ENCODE peak calls at places on chromosomes 12 and 14, in eight cellular contexts. One of them, this sample, is unnamed.

GRCh38 chr14:93716002-93716401 is 72.3 kb downstream of the PRIMA1 start:
- DNase-seq in C1 segment of cervical spinal cord: no peak
- DNase-seq in GM04504: no peak
- DNase-seq in EL: no peak
- DNase-seq in posterior cingulate gyrus: no peak
- DNase-seq in CD4-positive, alpha-beta memory T cell: no peak
- DNase-seq in kidney epithelial cell: no peak
- DNase-seq in psoas muscle: no peak
- DNase-seq in this sample: no peak

GRCh38 chr14:104897286-104898194 is 27.1 kb upstream of the PLD4 start:
- DNase-seq in C1 segment of cervical spinal cord: no peak
- DNase-seq in psoas muscle: peak
- DNase-seq in CD4-positive, alpha-beta memory T cell: no peak
- DNase-seq in EL: no peak
- DNase-seq in posterior cingulate gyrus: no peak
- DNase-seq in GM04504: no peak
- DNase-seq in kidney epithelial cell: no peak
- DNase-seq in this sample: no peak

GRCh38 chr12:118103231-118103600 is 595 bp downstream of the VSIG10 start:
- DNase-seq in EL: peak
- DNase-seq in psoas muscle: peak
- DNase-seq in kidney epithelial cell: no peak
- DNase-seq in C1 segment of cervical spinal cord: no peak
- DNase-seq in posterior cingulate gyrus: peak
- DNase-seq in CD4-positive, alpha-beta memory T cell: peak
- DNase-seq in GM04504: no peak
- DNase-seq in this sample: peak

GRCh38 chr14:100639280-100639679 is 52.1 kb upstream of the BEGAIN start:
- DNase-seq in CD4-positive, alpha-beta memory T cell: no peak
- DNase-seq in posterior cingulate gyrus: no peak
- DNase-seq in psoas muscle: no peak
- DNase-seq in kidney epithelial cell: no peak
- DNase-seq in EL: no peak
- DNase-seq in GM04504: no peak
- DNase-seq in C1 segment of cervical spinal cord: no peak
- DNase-seq in this sample: no peak

GRCh38 chr14:68794856-68795601 is 2.2 kb upstream of the ZFP36L1 start:
- DNase-seq in CD4-positive, alpha-beta memory T cell: peak
- DNase-seq in EL: peak
- DNase-seq in psoas muscle: no peak
- DNase-seq in C1 segment of cervical spinal cord: peak
- DNase-seq in kidney epithelial cell: no peak
- DNase-seq in posterior cingulate gyrus: no peak
- DNase-seq in GM04504: peak
- DNase-seq in this sample: peak

GRCh38 chr12:80269953-80270552 is 170.7 kb downstream of the OTOGL start:
- DNase-seq in GM04504: no peak
- DNase-seq in psoas muscle: no peak
- DNase-seq in C1 segment of cervical spinal cord: no peak
- DNase-seq in posterior cingulate gyrus: no peak
- DNase-seq in kidney epithelial cell: peak
- DNase-seq in CD4-positive, alpha-beta memory T cell: peak
- DNase-seq in EL: peak
- DNase-seq in this sample: peak

GRCh38 chr14:72291908-72292688 is 359.9 kb downstream of the RGS6 start:
- DNase-seq in EL: peak
- DNase-seq in C1 segment of cervical spinal cord: no peak
- DNase-seq in kidney epithelial cell: peak
- DNase-seq in GM04504: peak
- DNase-seq in psoas muscle: no peak
- DNase-seq in CD4-positive, alpha-beta memory T cell: peak
- DNase-seq in posterior cingulate gyrus: peak
- DNase-seq in this sample: peak

GRCh38 chr12:132185698-132186097 is 41.4 kb downstream of the NOC4L start:
- DNase-seq in EL: no peak
- DNase-seq in posterior cingulate gyrus: no peak
- DNase-seq in psoas muscle: no peak
- DNase-seq in CD4-positive, alpha-beta memory T cell: peak
- DNase-seq in C1 segment of cervical spinal cord: no peak
- DNase-seq in GM04504: no peak
- DNase-seq in kidney epithelial cell: no peak
- DNase-seq in this sample: no peak

GRCh38 chr12:6936642-6937480 is 6.8 kb upstream of the RNU7-1 start:
- DNase-seq in posterior cingulate gyrus: no peak
- DNase-seq in C1 segment of cervical spinal cord: no peak
- DNase-seq in GM04504: no peak
- DNase-seq in EL: no peak
- DNase-seq in psoas muscle: no peak
- DNase-seq in CD4-positive, alpha-beta memory T cell: peak
- DNase-seq in kidney epithelial cell: no peak
- DNase-seq in this sample: no peak

GRCh38 chr14:71383510-71383909 is 476.3 kb downstream of the PCNX1 start:
- DNase-seq in kidney epithelial cell: no peak
- DNase-seq in EL: no peak
- DNase-seq in GM04504: no peak
- DNase-seq in C1 segment of cervical spinal cord: no peak
- DNase-seq in psoas muscle: no peak
- DNase-seq in CD4-positive, alpha-beta memory T cell: no peak
- DNase-seq in posterior cingulate gyrus: no peak
- DNase-seq in this sample: no peak

GRCh38 chr12:86712425-86712843 is 456.2 kb upstream of the MGAT4C start:
- DNase-seq in EL: peak
- DNase-seq in kidney epithelial cell: peak
- DNase-seq in posterior cingulate gyrus: no peak
- DNase-seq in CD4-positive, alpha-beta memory T cell: no peak
- DNase-seq in psoas muscle: no peak
- DNase-seq in C1 segment of cervical spinal cord: no peak
- DNase-seq in GM04504: peak
- DNase-seq in this sample: peak

GRCh38 chr14:31476131-31476917 is 11.5 kb downstream of the GPR33 start:
- DNase-seq in posterior cingulate gyrus: no peak
- DNase-seq in psoas muscle: no peak
- DNase-seq in CD4-positive, alpha-beta memory T cell: no peak
- DNase-seq in C1 segment of cervical spinal cord: no peak
- DNase-seq in kidney epithelial cell: no peak
- DNase-seq in GM04504: no peak
- DNase-seq in EL: no peak
- DNase-seq in this sample: no peak

GRCh38 chr12:125114365-125115141 is 49.3 kb downstream of the AACS start:
- DNase-seq in CD4-positive, alpha-beta memory T cell: no peak
- DNase-seq in GM04504: no peak
- DNase-seq in kidney epithelial cell: no peak
- DNase-seq in EL: no peak
- DNase-seq in psoas muscle: no peak
- DNase-seq in C1 segment of cervical spinal cord: no peak
- DNase-seq in posterior cingulate gyrus: no peak
- DNase-seq in this sample: no peak

GRCh38 chr14:105449276-105450122 is 25.1 kb upstream of the CRIP2 start:
- DNase-seq in posterior cingulate gyrus: no peak
- DNase-seq in psoas muscle: no peak
- DNase-seq in CD4-positive, alpha-beta memory T cell: no peak
- DNase-seq in EL: no peak
- DNase-seq in GM04504: no peak
- DNase-seq in C1 segment of cervical spinal cord: no peak
- DNase-seq in kidney epithelial cell: no peak
- DNase-seq in this sample: no peak

GRCh38 chr12:101372431-101372830 is 35.1 kb downstream of the ARL1 start:
- DNase-seq in C1 segment of cervical spinal cord: no peak
- DNase-seq in posterior cingulate gyrus: no peak
- DNase-seq in psoas muscle: no peak
- DNase-seq in kidney epithelial cell: no peak
- DNase-seq in EL: no peak
- DNase-seq in GM04504: no peak
- DNase-seq in CD4-positive, alpha-beta memory T cell: no peak
- DNase-seq in this sample: no peak

GRCh38 chr14:100079606-100080005 is 14.4 kb downstream of the EVL start:
- DNase-seq in posterior cingulate gyrus: no peak
- DNase-seq in EL: no peak
- DNase-seq in CD4-positive, alpha-beta memory T cell: no peak
- DNase-seq in psoas muscle: no peak
- DNase-seq in C1 segment of cervical spinal cord: no peak
- DNase-seq in GM04504: no peak
- DNase-seq in kidney epithelial cell: no peak
- DNase-seq in this sample: no peak

GRCh38 chr12:5078423-5078822 is 34.7 kb downstream of the KCNA5 start:
- DNase-seq in EL: no peak
- DNase-seq in C1 segment of cervical spinal cord: no peak
- DNase-seq in psoas muscle: no peak
- DNase-seq in CD4-positive, alpha-beta memory T cell: no peak
- DNase-seq in posterior cingulate gyrus: no peak
- DNase-seq in GM04504: no peak
- DNase-seq in kidney epithelial cell: peak
- DNase-seq in this sample: no peak

GRCh38 chr14:57091030-57091608 is 177.6 kb downstream of the EXOC5 start:
- DNase-seq in C1 segment of cervical spinal cord: no peak
- DNase-seq in kidney epithelial cell: no peak
- DNase-seq in EL: no peak
- DNase-seq in GM04504: no peak
- DNase-seq in psoas muscle: no peak
- DNase-seq in posterior cingulate gyrus: no peak
- DNase-seq in CD4-positive, alpha-beta memory T cell: no peak
- DNase-seq in this sample: no peak

GRCh38 chr12:130555628-130556485 is 160.2 kb downstream of the RIMBP2 start:
- DNase-seq in posterior cingulate gyrus: peak
- DNase-seq in CD4-positive, alpha-beta memory T cell: no peak
- DNase-seq in GM04504: no peak
- DNase-seq in kidney epithelial cell: no peak
- DNase-seq in EL: no peak
- DNase-seq in C1 segment of cervical spinal cord: no peak
- DNase-seq in psoas muscle: no peak
- DNase-seq in this sample: no peak

GRCh38 chr12:21476949-21477348 is 24.5 kb downstream of the RECQL start:
- DNase-seq in kidney epithelial cell: peak
- DNase-seq in psoas muscle: no peak
- DNase-seq in CD4-positive, alpha-beta memory T cell: no peak
- DNase-seq in GM04504: peak
- DNase-seq in EL: peak
- DNase-seq in posterior cingulate gyrus: no peak
- DNase-seq in C1 segment of cervical spinal cord: no peak
- DNase-seq in this sample: peak

GRCh38 chr14:75960219-75960618 is 21.6 kb downstream of the TGFB3 start:
- DNase-seq in EL: no peak
- DNase-seq in GM04504: no peak
- DNase-seq in psoas muscle: no peak
- DNase-seq in C1 segment of cervical spinal cord: no peak
- DNase-seq in kidney epithelial cell: no peak
- DNase-seq in posterior cingulate gyrus: no peak
- DNase-seq in CD4-positive, alpha-beta memory T cell: no peak
- DNase-seq in this sample: no peak

GRCh38 chr12:105206686-105207374 is 29.1 kb downstream of the APPL2 start:
- DNase-seq in posterior cingulate gyrus: no peak
- DNase-seq in kidney epithelial cell: no peak
- DNase-seq in GM04504: no peak
- DNase-seq in EL: no peak
- DNase-seq in C1 segment of cervical spinal cord: no peak
- DNase-seq in psoas muscle: no peak
- DNase-seq in CD4-positive, alpha-beta memory T cell: no peak
- DNase-seq in this sample: no peak

GRCh38 chr12:76153616-76154015 is 69.1 kb upstream of the NAP1L1 start:
- DNase-seq in CD4-positive, alpha-beta memory T cell: no peak
- DNase-seq in psoas muscle: no peak
- DNase-seq in GM04504: no peak
- DNase-seq in C1 segment of cervical spinal cord: no peak
- DNase-seq in EL: no peak
- DNase-seq in posterior cingulate gyrus: no peak
- DNase-seq in kidney epithelial cell: no peak
- DNase-seq in this sample: no peak

GRCh38 chr12:75781532-75782046 is 250.0 kb downstream of the PHLDA1 start:
- DNase-seq in EL: peak
- DNase-seq in GM04504: no peak
- DNase-seq in kidney epithelial cell: no peak
- DNase-seq in psoas muscle: no peak
- DNase-seq in posterior cingulate gyrus: no peak
- DNase-seq in CD4-positive, alpha-beta memory T cell: no peak
- DNase-seq in C1 segment of cervical spinal cord: no peak
- DNase-seq in this sample: peak

GRCh38 chr14:61476105-61476736 is 154.8 kb downstream of the PRKCH start:
- DNase-seq in GM04504: no peak
- DNase-seq in posterior cingulate gyrus: no peak
- DNase-seq in psoas muscle: no peak
- DNase-seq in kidney epithelial cell: no peak
- DNase-seq in C1 segment of cervical spinal cord: no peak
- DNase-seq in CD4-positive, alpha-beta memory T cell: no peak
- DNase-seq in EL: no peak
- DNase-seq in this sample: no peak

GRCh38 chr12:3532931-3533702 is 42.1 kb downstream of the PRMT8 start:
- DNase-seq in psoas muscle: no peak
- DNase-seq in kidney epithelial cell: no peak
- DNase-seq in C1 segment of cervical spinal cord: no peak
- DNase-seq in GM04504: no peak
- DNase-seq in CD4-positive, alpha-beta memory T cell: no peak
- DNase-seq in posterior cingulate gyrus: no peak
- DNase-seq in EL: no peak
- DNase-seq in this sample: no peak

GRCh38 chr14:91793704-91794103 is 61.8 kb upstream of the CATSPERB start:
- DNase-seq in CD4-positive, alpha-beta memory T cell: no peak
- DNase-seq in EL: no peak
- DNase-seq in posterior cingulate gyrus: no peak
- DNase-seq in GM04504: no peak
- DNase-seq in psoas muscle: no peak
- DNase-seq in kidney epithelial cell: no peak
- DNase-seq in C1 segment of cervical spinal cord: no peak
- DNase-seq in this sample: no peak

GRCh38 chr14:52068741-52069616 is at the start of gene NID2:
- DNase-seq in CD4-positive, alpha-beta memory T cell: peak
- DNase-seq in EL: peak
- DNase-seq in kidney epithelial cell: no peak
- DNase-seq in psoas muscle: peak
- DNase-seq in posterior cingulate gyrus: peak
- DNase-seq in C1 segment of cervical spinal cord: peak
- DNase-seq in GM04504: peak
- DNase-seq in this sample: peak

This sample was measured in dermis blood vessel endothelial cell.